ENCODE peak calls at places on chromosomes 5 and 9, in ten cellular contexts. Y is HCT116, X is right lobe of liver, K is K562, U is body of pancreas, D is left ventricle myocardium inferior, J is NT2/D1, R is left lung, F is trophoblast cell, A is neural progenitor cell. P is an unnamed sample.

GRCh38 chr5:116572375-116573278 is 2.0 kb downstream of the SEMA6A start:
- DNase-seq in Y (no peak), X (peak; percentile 64), K (no peak), U (peak; percentile 76), D (peak; percentile 39), J (no peak), R (no peak), F (peak; percentile 42), A (peak; percentile 81), P (peak; percentile 62)

GRCh38 chr9:77960356-77961153 is 71.1 kb downstream of the GNAQ start:
- DNase-seq in Y (no peak), X (no peak), K (peak; percentile 28), U (no peak), D (no peak), J (peak; percentile 15), R (no peak), F (peak; percentile 22), A (peak; percentile 80), P (no peak)

GRCh38 chr9:116152941-116153764 is 438 bp upstream of the PAPPA start:
- DNase-seq in Y (no peak), X (no peak), K (no peak), U (no peak), D (no peak), J (peak; percentile 81), R (no peak), F (peak; percentile 62), A (peak; percentile 81), P (no peak)

GRCh38 chr9:2132484-2133082 is 117.4 kb downstream of the SMARCA2 start:
- DNase-seq in Y (peak; percentile 6), X (no peak), K (peak; percentile 7), U (no peak), D (no peak), J (peak; percentile 35), R (no peak), F (peak; percentile 64), A (peak; percentile 42), P (no peak)

GRCh38 chr5:60163762-60164161 is 270.2 kb upstream of the PDE4D start:
- DNase-seq in Y (no peak), X (no peak), K (no peak), U (no peak), D (no peak), J (no peak), R (no peak), F (no peak), A (no peak), P (no peak)

GRCh38 chr5:156391139-156391538 is 64.2 kb downstream of the SGCD start:
- DNase-seq in Y (no peak), X (no peak), K (no peak), U (no peak), D (no peak), J (no peak), R (no peak), F (peak; percentile 83), A (no peak), P (no peak)

GRCh38 chr9:116417464-116417863 is 263.9 kb downstream of the PAPPA start:
- DNase-seq in Y (no peak), X (no peak), K (peak; percentile 32), U (no peak), D (no peak), J (no peak), R (no peak), F (peak; percentile 37), A (no peak), P (no peak)

GRCh38 chr5:43075319-43076293 is 35.5 kb upstream of the ANXA2R start:
- DNase-seq in Y (no peak), X (peak; percentile 33), K (peak; percentile 54), U (no peak), D (peak; percentile 50), J (no peak), R (no peak), F (no peak), A (no peak), P (peak; percentile 76)

GRCh38 chr5:134000696-134001453 is 3.9 kb downstream of the VDAC1 start:
- DNase-seq in Y (no peak), X (no peak), K (no peak), U (no peak), D (no peak), J (no peak), R (no peak), F (no peak), A (no peak), P (peak; percentile 1)

GRCh38 chr9:101727621-101728524 is 10.6 kb downstream of the GRIN3A start:
- DNase-seq in Y (no peak), X (no peak), K (peak; percentile 20), U (peak; percentile 19), D (no peak), J (no peak), R (no peak), F (peak; percentile 59), A (peak; percentile 55), P (no peak)

GRCh38 chr5:139391570-139392323 is 2.0 kb upstream of the MZB1 start:
- DNase-seq in Y (no peak), X (no peak), K (no peak), U (no peak), D (no peak), J (no peak), R (no peak), F (no peak), A (no peak), P (peak; percentile 56)

GRCh38 chr5:140182075-140182709 is 7.2 kb downstream of the CYSTM1 start:
- DNase-seq in Y (no peak), X (no peak), K (no peak), U (peak; percentile 27), D (no peak), J (no peak), R (no peak), F (no peak), A (no peak), P (no peak)

GRCh38 chr5:158785397-158785796 is 314.3 kb downstream of the EBF1 start:
- DNase-seq in Y (no peak), X (no peak), K (no peak), U (no peak), D (no peak), J (no peak), R (no peak), F (no peak), A (no peak), P (no peak)

GRCh38 chr5:171309526-171310333 is 682 bp downstream of the TLX3 start:
- DNase-seq in Y (peak; percentile 42), X (peak; percentile 45), K (no peak), U (no peak), D (no peak), J (no peak), R (no peak), F (peak; percentile 45), A (peak; percentile 68), P (peak; percentile 61)

DNA sequence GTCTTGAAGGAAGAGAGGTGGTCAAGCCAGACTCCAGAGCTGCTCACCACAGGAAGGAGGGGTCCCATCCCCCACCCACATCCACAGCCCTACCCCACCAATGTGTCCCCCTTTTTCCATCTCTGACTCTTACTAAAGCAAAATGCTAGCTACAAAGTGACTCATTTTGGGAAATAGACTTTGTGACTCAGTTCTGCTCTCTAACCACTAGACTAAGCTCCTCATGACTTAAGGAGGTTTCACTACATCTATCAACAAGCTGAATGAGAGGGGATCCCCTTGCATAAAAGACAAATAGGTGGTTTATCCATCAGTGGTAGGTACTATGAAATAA is 35.1 kb upstream of the ADRB2 start:
- DNase-seq in Y (no peak), X (no peak), K (no peak), U (no peak), D (no peak), J (no peak), R (no peak), F (peak; percentile 11), A (no peak), P (no peak)
- H3K4me3 ChIP-seq in Y (no peak overlapping the region), X (no peak overlapping the region), K (no peak overlapping the region), U (no peak overlapping the region), D (no peak overlapping the region), J (no peak overlapping the region), R (no peak overlapping the region), F (no peak overlapping the region), A (no peak overlapping the region), P (no peak overlapping the region)

DNA sequence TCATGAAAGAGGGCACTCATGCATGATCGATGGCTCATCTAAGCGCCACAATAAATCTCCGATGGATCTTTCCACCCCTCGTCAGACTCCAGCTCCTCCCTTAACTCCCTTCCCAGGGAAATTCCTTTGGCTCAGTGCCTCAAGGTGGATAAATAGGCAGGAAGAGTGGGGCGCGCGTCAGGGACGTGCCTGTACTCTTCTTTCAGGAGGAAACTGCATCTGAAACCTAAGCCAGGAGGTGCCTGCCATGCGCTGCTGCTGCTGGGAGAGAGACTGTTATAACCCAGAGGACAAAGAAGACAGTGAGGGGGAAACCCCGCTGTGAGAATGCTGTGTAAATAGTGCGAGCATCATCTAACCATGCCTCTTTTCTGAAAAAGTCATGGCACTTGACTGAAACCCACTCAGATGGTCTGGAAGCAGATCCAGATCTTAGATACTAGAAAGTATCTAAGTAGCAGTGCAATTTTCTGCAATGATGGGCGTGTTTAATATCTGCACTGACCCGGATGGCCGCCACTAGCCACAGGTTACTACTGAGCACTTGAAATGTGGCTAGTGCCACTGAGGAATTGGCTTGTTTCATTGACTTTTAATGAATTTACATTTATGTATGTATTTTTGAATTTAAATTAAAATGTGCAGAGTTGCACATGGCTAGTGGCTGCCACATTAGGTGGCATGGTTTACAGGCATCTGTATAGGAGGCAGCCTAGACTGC is 120.3 kb upstream of the BASP1 start:
- DNase-seq in Y (no peak), X (no peak), K (no peak), U (no peak), D (no peak), J (no peak), R (no peak), F (no peak), A (peak; percentile 69), P (no peak)
- H3K36me3 ChIP-seq in Y (no peaks in the 10 kb centered on the region), X (no peaks in the 10 kb centered on the region), K (no peaks in the 10 kb centered on the region), U (no peaks in the 10 kb centered on the region), D (no peaks in the 10 kb centered on the region), J (no peaks in the 10 kb centered on the region), R (no peaks in the 10 kb centered on the region), F (no peaks in the 10 kb centered on the region), A (no peaks in the 10 kb centered on the region), P (no peaks in the 10 kb centered on the region)

GRCh38 chr9:114522847-114523246 is 17.6 kb upstream of the WHRN start:
- DNase-seq in Y (no peak), X (no peak), K (no peak), U (no peak), D (no peak), J (no peak), R (no peak), F (no peak), A (no peak), P (no peak)
- H3K4me1 ChIP-seq in Y (peaks cover 16% of the 10 kb centered on the region), X (no peaks in the 10 kb centered on the region), K (no peaks in the 10 kb centered on the region), U (no peaks in the 10 kb centered on the region), D (no peaks in the 10 kb centered on the region), J (no peaks in the 10 kb centered on the region), R (no peaks in the 10 kb centered on the region), F (no peaks in the 10 kb centered on the region), A (peaks cover 6% of the 10 kb centered on the region), P (no peaks in the 10 kb centered on the region)

DNA sequence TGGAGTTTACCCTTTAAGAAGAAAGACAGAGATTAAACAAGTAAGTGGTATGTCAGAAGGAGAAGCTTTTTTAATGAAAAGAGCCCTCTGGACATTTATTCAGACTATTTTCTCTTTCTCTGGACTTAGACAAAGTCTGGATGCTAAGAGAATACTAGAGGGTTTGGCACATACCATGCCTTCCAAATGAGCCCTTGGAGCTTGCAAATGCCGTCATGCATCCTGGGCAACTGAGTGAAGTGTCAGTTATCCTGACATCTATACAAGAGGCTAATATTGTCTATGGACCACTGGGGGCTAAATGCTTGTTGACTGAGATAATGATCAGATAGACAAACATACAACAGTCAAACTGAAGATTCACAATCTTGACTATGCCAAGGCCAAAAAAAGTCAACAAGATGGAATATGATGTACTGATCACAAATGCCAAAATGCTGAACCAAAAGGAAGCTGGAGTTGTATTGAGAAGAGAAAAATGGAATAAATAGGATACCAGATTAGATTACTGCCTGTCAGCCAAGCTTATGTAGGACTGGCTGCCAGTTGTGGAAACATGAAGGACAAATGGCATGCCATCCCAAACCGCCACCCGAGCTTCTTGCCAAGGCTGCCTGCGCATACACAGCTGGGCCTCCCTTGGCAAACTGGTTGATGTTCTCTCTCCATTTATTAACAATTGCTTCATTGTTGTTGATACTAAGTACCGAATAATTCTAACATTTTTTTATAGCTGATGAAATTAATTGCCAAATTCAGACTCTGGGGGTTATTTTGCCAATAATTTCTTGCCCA is 240.1 kb upstream of the GRAMD2B start:
- DNase-seq in Y (no peak), X (no peak), K (no peak), U (no peak), D (peak; percentile 20), J (no peak), R (no peak), F (no peak), A (no peak), P (no peak)
- H3K4me3 ChIP-seq in Y (no peak overlapping the region), X (no peak overlapping the region), K (no peak overlapping the region), U (no peak overlapping the region), D (no peak overlapping the region), J (no peak overlapping the region), R (no peak overlapping the region), F (no peak overlapping the region), A (no peak overlapping the region), P (no peak overlapping the region)

P was measured in psoas muscle.